ENCODE peak calls at places on chromosomes 12 and 14, in five cellular contexts. N, Y, Q, W and U are unnamed samples.

GRCh38 chr14:93496856-93497255 is 66.1 kb downstream of the UNC79 start:
- DNase-seq in N (no peak), Y (no peak), Q (no peak), W (no peak), U (no peak)

GRCh38 chr14:90551733-90552464 is 155.1 kb downstream of the CALM1 start:
- DNase-seq in N (no peak), Y (no peak), Q (no peak), W (no peak), U (no peak)

GRCh38 chr14:103854017-103854808 is 6.8 kb upstream of the PPP1R13B start:
- DNase-seq in N (no peak), Y (no peak), Q (no peak), W (no peak), U (no peak)

GRCh38 chr12:57488397-57489156 is 709 bp downstream of the MARS1 start:
- DNase-seq in N (no peak), Y (peak; percentile 35), Q (no peak), W (no peak), U (no peak)

GRCh38 chr14:70901218-70901772 is 6.0 kb upstream of the PCNX1 start:
- DNase-seq in N (no peak), Y (peak; percentile 66), Q (no peak), W (no peak), U (no peak)

GRCh38 chr14:25233613-25234012 is 183.7 kb upstream of the STXBP6 start:
- DNase-seq in N (no peak), Y (no peak), Q (no peak), W (no peak), U (no peak)

GRCh38 chr14:99206053-99206452 is 65.9 kb downstream of the BCL11B start:
- DNase-seq in N (no peak), Y (no peak), Q (no peak), W (no peak), U (no peak)

GRCh38 chr12:46391630-46392029 is 19.1 kb upstream of the SLC38A2 start:
- DNase-seq in N (no peak), Y (no peak), Q (no peak), W (no peak), U (no peak)

GRCh38 chr12:11577658-11578260 is 71.7 kb upstream of the ETV6 start:
- DNase-seq in N (no peak), Y (peak; percentile 37), Q (no peak), W (no peak), U (no peak)

GRCh38 chr12:103880299-103881142 is 39.5 kb upstream of the NT5DC3 start:
- DNase-seq in N (no peak), Y (no peak), Q (no peak), W (no peak), U (no peak)

GRCh38 chr12:68483592-68484373 is 126.9 kb upstream of the RAP1B start:
- DNase-seq in N (no peak), Y (peak; percentile 67), Q (no peak), W (no peak), U (no peak)

GRCh38 chr14:94771906-94772468 is 2.1 kb upstream of the GSC start:
- DNase-seq in N (no peak), Y (no peak), Q (no peak), W (no peak), U (no peak)

GRCh38 chr14:104425171-104425681 is 154.3 kb upstream of the C14orf180 start:
- DNase-seq in N (no peak), Y (no peak), Q (no peak), W (no peak), U (no peak)

GRCh38 chr12:120647375-120647755 is 6.9 kb downstream of the CABP1 start:
- DNase-seq in N (no peak), Y (no peak), Q (no peak), W (no peak), U (no peak)

GRCh38 chr12:26265606-26266005 is 70.2 kb downstream of the SSPN start:
- DNase-seq in N (no peak), Y (no peak), Q (no peak), W (no peak), U (no peak)

GRCh38 chr14:28784262-28785021 is 17.9 kb downstream of the FOXG1 start:
- DNase-seq in N (no peak), Y (no peak), Q (no peak), W (no peak), U (no peak)

GRCh38 chr12:71397433-71397954 is 42.1 kb upstream of the LGR5 start:
- DNase-seq in N (no peak), Y (no peak), Q (no peak), W (no peak), U (no peak)

GRCh38 chr14:23569443-23570151 is 2.0 kb upstream of the AP1G2 start:
- DNase-seq in N (peak; percentile 84), Y (no peak), Q (peak; percentile 5), W (no peak), U (peak; percentile 86)

GRCh38 chr14:104742586-104743455 is 10.1 kb upstream of the SIVA1 start:
- DNase-seq in N (no peak), Y (no peak), Q (peak; percentile 36), W (no peak), U (no peak)

GRCh38 chr14:33943081-33943480 is 7.8 kb downstream of the EGLN3 start:
- DNase-seq in N (no peak), Y (no peak), Q (no peak), W (no peak), U (no peak)

GRCh38 chr14:76780058-76780345 is 18.7 kb downstream of the VASH1 start:
- DNase-seq in N (no peak), Y (no peak), Q (no peak), W (no peak), U (no peak)

GRCh38 chr12:64900540-64900939 is 76.1 kb downstream of the TBC1D30 start:
- DNase-seq in N (no peak), Y (peak; percentile 76), Q (no peak), W (no peak), U (no peak)

GRCh38 chr14:58177125-58177524 is 22.8 kb upstream of the ACTR10 start:
- DNase-seq in N (no peak), Y (no peak), Q (no peak), W (no peak), U (no peak)

GRCh38 chr14:39939023-39939422 is 506.8 kb upstream of the FBXO33 start:
- DNase-seq in N (no peak), Y (no peak), Q (no peak), W (no peak), U (no peak)

GRCh38 chr12:57342207-57342691 is 88.6 kb downstream of the R3HDM2 start:
- DNase-seq in N (no peak), Y (peak; percentile 54), Q (peak; percentile 29), W (peak; percentile 61), U (peak; percentile 69)

GRCh38 chr14:52021971-52022600 is 32.7 kb downstream of the RTRAF start:
- DNase-seq in N (no peak), Y (peak; percentile 44), Q (no peak), W (no peak), U (no peak)

GRCh38 chr12:130826151-130826801 is 12.8 kb downstream of the STX2 start:
- DNase-seq in N (peak; percentile 33), Y (peak; percentile 69), Q (no peak), W (peak; percentile 61), U (peak; percentile 57)

GRCh38 chr12:51984657-51985056 is 22.1 kb upstream of the TAMALIN start:
- DNase-seq in N (no peak), Y (no peak), Q (no peak), W (no peak), U (no peak)

DNA sequence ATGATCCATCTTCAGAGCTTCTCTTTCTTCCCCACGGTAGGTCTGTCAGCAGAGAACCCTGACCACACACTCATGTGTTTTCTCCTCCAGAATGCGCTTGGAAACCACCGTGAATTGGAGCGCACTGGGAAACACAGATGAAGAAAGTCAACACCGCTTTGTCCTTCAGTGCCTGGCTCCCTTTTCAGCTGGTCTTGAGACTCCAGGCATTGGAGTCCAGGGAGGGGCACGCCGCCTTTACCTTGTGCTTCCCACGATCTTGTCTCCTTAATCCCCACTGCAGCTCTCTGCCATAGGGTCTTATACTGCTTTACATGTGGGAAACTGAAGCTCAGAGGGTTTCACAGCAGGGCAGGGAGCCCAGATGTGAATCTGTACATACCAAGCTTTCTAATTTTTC is 1.1 kb downstream of the FAM90A1 start:
- DNase-seq in N (no peak), Y (no peak), Q (no peak), W (no peak), U (no peak)
- H3K4me3 ChIP-seq in N (no peak overlapping the region), Y (no peak overlapping the region), Q (no peak overlapping the region), W (no peak overlapping the region), U (no peak overlapping the region)

GRCh38 chr14:100307215-100308111 is 1.2 kb upstream of the SLC25A29 start:
- DNase-seq in N (no peak), Y (peak; percentile 17), Q (no peak), W (no peak), U (peak; percentile 67)

GRCh38 chr14:100305446-100306255 is 593 bp downstream of the SLC25A29 start:
- DNase-seq in N (no peak), Y (no peak), Q (peak; percentile 36), W (no peak), U (peak; percentile 65)

GRCh38 chr14:100306256-100306505 is at the start of gene SLC25A29:
- DNase-seq in N (no peak), Y (no peak), Q (no peak), W (no peak), U (no peak)

GRCh38 chr14:100308112-100308792 is 2.0 kb upstream of the SLC25A29 start:
- DNase-seq in N (no peak), Y (no peak), Q (no peak), W (no peak), U (no peak)

DNA sequence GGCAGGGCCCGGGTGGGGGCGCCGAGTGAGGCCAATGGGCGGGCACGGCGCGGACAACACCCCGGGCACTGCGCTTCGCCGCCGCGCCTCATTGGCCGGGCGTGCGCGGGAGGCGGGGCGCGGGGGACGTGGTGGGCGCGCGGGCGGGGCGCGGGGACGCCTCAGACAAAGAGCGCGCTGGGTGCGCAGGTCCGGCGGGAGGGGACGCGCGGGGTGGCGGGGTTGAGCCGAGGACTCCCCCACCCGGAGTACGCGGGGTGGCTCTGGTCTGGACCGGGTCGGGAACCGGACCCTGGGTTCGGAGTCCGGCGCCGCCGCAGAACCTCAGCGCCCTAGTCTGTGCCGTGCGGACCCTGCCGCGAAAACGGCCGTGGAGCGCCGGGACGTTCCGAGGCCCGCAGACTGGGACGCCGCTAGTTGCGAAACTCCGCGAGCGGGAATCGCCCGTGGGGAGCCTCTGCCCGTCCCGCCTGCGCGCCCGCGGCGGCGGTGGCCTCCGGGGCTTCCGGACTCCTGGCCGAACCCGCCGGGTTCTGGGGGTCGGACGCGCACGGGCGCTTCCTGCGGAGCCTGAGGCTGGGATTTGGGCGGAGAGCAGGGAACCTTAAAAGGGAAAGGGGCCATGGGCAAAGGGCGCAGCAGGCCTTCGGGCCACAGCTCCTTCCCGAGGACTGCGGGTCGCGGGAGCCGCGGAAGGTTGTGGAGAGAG is 416 bp upstream of the SLC25A29 start:
- DNase-seq in N (peak; percentile 70), Y (peak; percentile 78), Q (peak; percentile 89), W (peak; percentile 93), U (peak; percentile 94)
- TF ChIP-seq POLR2A in N (peak; percentile 82), Y (peak; percentile 44), Q (peak; percentile 84), W (no peak), U (peak; percentile 75)

DNA sequence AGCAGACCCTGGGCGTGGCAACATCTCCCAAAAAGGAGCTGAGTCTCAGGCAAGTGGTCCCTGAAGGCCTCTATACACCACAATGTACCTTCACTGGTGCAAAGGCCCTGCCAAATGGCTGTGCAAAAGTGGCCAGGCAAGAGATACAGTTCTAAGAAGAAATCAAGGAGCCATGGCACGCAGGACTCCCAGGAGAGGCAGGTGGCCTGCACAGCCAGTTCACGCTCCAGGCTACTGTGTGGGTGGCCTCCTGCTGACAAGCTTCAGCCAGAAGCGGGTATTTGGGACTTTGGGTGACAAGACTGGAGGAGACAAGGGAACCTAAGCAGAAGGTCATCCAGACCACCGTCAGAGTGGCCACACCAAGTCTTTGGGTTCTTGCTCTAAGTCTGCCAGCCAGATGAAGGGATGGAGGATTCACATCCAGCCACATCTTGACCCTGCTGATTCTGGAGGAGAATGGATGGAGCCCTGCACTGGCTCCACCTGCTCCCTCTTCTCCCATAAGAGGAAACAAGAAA is 20.5 kb upstream of the ZFP36L1 start:
- DNase-seq in N (no peak), Y (no peak), Q (no peak), W (no peak), U (no peak)
- H3K4me3 ChIP-seq in N (no peak overlapping the region), Y (no peak overlapping the region), Q (no peak overlapping the region), W (no peak overlapping the region), U (no peak overlapping the region)

GRCh38 chr14:75002392-75003249 is at the start of gene EIF2B2:
- DNase-seq in N (peak; percentile 93), Y (peak; percentile 94), Q (peak; percentile 98), W (peak; percentile 99), U (peak; percentile 98)
- TF ChIP-seq POLR2A in N (peak; percentile 72), Y (peak; percentile 30), Q (peak; percentile 67), W (peak; percentile 47), U (peak; percentile 61)